ENCODE peak calls at places on chromosomes 7 and 10, in ten cellular contexts. D, F, N, I, A, X, K, Q, B and W are unnamed samples.

GRCh38 chr7:27423290-27423689 is 180.7 kb downstream of the EVX1 start:
- DNase-seq in I (peak), A (no peak), X (no peak), Q (no peak), F (peak), B (no peak), D (no peak), K (no peak), N (peak), W (no peak)

GRCh38 chr10:114477285-114477684 is 73.0 kb upstream of the AFAP1L2 start:
- DNase-seq in B (no peak), Q (no peak), X (no peak), K (no peak), F (no peak), I (peak), D (peak), N (peak), A (no peak), W (no peak)

GRCh38 chr10:8584666-8585065 is 530.2 kb downstream of the GATA3 start:
- DNase-seq in I (no peak), B (no peak), F (no peak), A (no peak), X (no peak), D (no peak), Q (no peak), N (no peak), K (no peak), W (no peak)

GRCh38 chr7:99399597-99399996 is 8.8 kb downstream of the PDAP1 start:
- DNase-seq in D (no peak), I (no peak), F (no peak), N (no peak), X (no peak), K (no peak), B (no peak), Q (no peak), A (no peak), W (no peak)

GRCh38 chr10:78755075-78755695 is 313.6 kb upstream of the ZMIZ1 start:
- DNase-seq in D (no peak), I (no peak), K (peak), N (no peak), X (no peak), Q (peak), A (no peak), B (no peak), F (no peak), W (no peak)

GRCh38 chr10:116694253-116694926 is 48.0 kb downstream of the HSPA12A start:
- DNase-seq in A (peak), D (no peak), I (no peak), N (no peak), K (no peak), B (no peak), X (no peak), F (no peak), Q (peak), W (no peak)

GRCh38 chr7:974820-975681 is at the start of gene COX19:
- DNase-seq in D (peak), F (peak), N (peak), Q (peak), X (peak), A (peak), I (peak), B (peak), K (peak), W (peak)

GRCh38 chr7:94004024-94004945 is at the start of gene BET1:
- DNase-seq in K (peak), N (peak), D (peak), F (peak), X (peak), Q (peak), I (peak), B (peak), A (peak), W (peak)

GRCh38 chr10:32981760-32982159 is 23.7 kb upstream of the ITGB1 start:
- DNase-seq in K (no peak), Q (no peak), F (peak), D (peak), B (no peak), N (no peak), X (no peak), A (no peak), I (peak), W (no peak)

GRCh38 chr10:47419421-47419820 is 35.3 kb upstream of the ZNF488 start:
- DNase-seq in F (no peak), X (no peak), I (no peak), K (no peak), B (no peak), A (no peak), Q (no peak), D (no peak), N (no peak), W (no peak)

GRCh38 chr7:70183278-70183677 is 585.0 kb downstream of the AUTS2 start:
- DNase-seq in A (no peak), X (no peak), D (no peak), N (no peak), K (no peak), F (no peak), Q (peak), B (no peak), I (no peak), W (no peak)

GRCh38 chr10:14450041-14450491 is 119.3 kb upstream of the FRMD4A start:
- DNase-seq in D (peak), F (peak), K (no peak), B (no peak), X (no peak), A (no peak), N (no peak), I (no peak), Q (no peak), W (no peak)

GRCh38 chr10:109239371-109239770 is 683.9 kb downstream of the XPNPEP1 start:
- DNase-seq in B (no peak), D (no peak), A (no peak), Q (no peak), F (no peak), N (no peak), X (no peak), K (no peak), I (no peak), W (no peak)

GRCh38 chr10:103276941-103277712 is at the start of gene INA:
- DNase-seq in N (no peak), K (peak), X (no peak), B (peak), Q (peak), A (peak), D (no peak), I (peak), F (no peak), W (peak)

GRCh38 chr10:19828278-19829049 is 12.2 kb downstream of the PLXDC2 start:
- DNase-seq in K (no peak), F (no peak), D (no peak), B (no peak), Q (peak), A (peak), I (peak), X (no peak), N (no peak), W (no peak)

GRCh38 chr7:33596694-33597093 is 308.6 kb upstream of the BMPER start:
- DNase-seq in A (no peak), I (peak), F (no peak), D (no peak), Q (no peak), N (no peak), B (no peak), K (no peak), X (no peak), W (no peak)

GRCh38 chr7:20219446-20220292 is 2.5 kb upstream of the MACC1 start:
- DNase-seq in Q (no peak), B (peak), I (peak), A (peak), K (no peak), N (peak), F (peak), D (peak), X (peak), W (no peak)

GRCh38 chr7:36153571-36154097 is 580 bp downstream of the EEPD1 start:
- DNase-seq in A (peak), I (no peak), X (no peak), F (no peak), Q (no peak), K (no peak), N (no peak), D (no peak), B (no peak), W (peak)

GRCh38 chr10:119817991-119818888 is 54.4 kb downstream of the MCMBP start:
- DNase-seq in B (peak), N (peak), K (peak), I (peak), D (peak), X (peak), Q (peak), A (peak), F (peak), W (no peak)

GRCh38 chr10:100996678-100997363 is 2.8 kb upstream of the LZTS2 start:
- DNase-seq in F (peak), B (no peak), D (no peak), K (peak), N (no peak), Q (peak), I (no peak), X (no peak), A (peak), W (peak)

GRCh38 chr10:31920538-31920937 is 8.1 kb downstream of the ARHGAP12 start:
- DNase-seq in N (no peak), X (no peak), Q (no peak), K (no peak), F (no peak), D (no peak), B (no peak), I (no peak), A (no peak), W (no peak)

GRCh38 chr7:81662531-81662930 is 107.3 kb downstream of the HGF start:
- DNase-seq in K (no peak), N (no peak), F (no peak), X (no peak), Q (no peak), B (no peak), D (no peak), A (no peak), I (no peak), W (no peak)

GRCh38 chr10:71801357-71801756 is 28.0 kb upstream of the VSIR start:
- DNase-seq in A (no peak), Q (no peak), X (no peak), F (no peak), N (no peak), D (no peak), B (no peak), I (no peak), K (no peak), W (no peak)

GRCh38 chr10:32105782-32106382 is 49.7 kb upstream of the KIF5B start:
- DNase-seq in A (no peak), N (no peak), K (no peak), I (no peak), D (no peak), X (no peak), B (no peak), F (no peak), Q (no peak), W (no peak)

GRCh38 chr7:35286422-35286821 is 32.5 kb upstream of the TBX20 start:
- DNase-seq in D (peak), A (no peak), K (no peak), B (no peak), N (no peak), X (no peak), Q (no peak), I (peak), F (no peak), W (no peak)

GRCh38 chr7:35450456-35450855 is 196.6 kb upstream of the TBX20 start:
- DNase-seq in K (no peak), X (no peak), I (no peak), N (no peak), D (no peak), F (no peak), B (no peak), A (no peak), Q (no peak), W (no peak)

GRCh38 chr7:30159153-30159552 is 24.4 kb downstream of the MTURN start:
- DNase-seq in X (no peak), Q (no peak), N (no peak), K (no peak), B (no peak), F (no peak), I (no peak), A (no peak), D (no peak), W (no peak)

GRCh38 chr10:22321831-22322662 is 1.1 kb downstream of the BMI1 start:
- DNase-seq in A (peak), F (no peak), B (no peak), K (peak), X (peak), I (no peak), D (no peak), Q (peak), N (no peak), W (no peak)

GRCh38 chr7:150448789-150449147 is 1.7 kb upstream of the GIMAP8 start:
- DNase-seq in D (peak), A (peak), N (peak), F (peak), I (peak), K (peak), B (peak), X (peak), Q (peak), W (peak)

GRCh38 chr10:113469796-113470195 is 83.1 kb upstream of the HABP2 start:
- DNase-seq in I (no peak), D (no peak), N (no peak), X (no peak), B (no peak), K (no peak), F (no peak), A (no peak), Q (no peak), W (no peak)
- H3K4me3 ChIP-seq in I (no peak), D (no peak), N (no peak), X (no peak), B (no peak), K (no peak), F (no peak), A (no peak), Q (no peak), W (no peak)

GRCh38 chr10:124547651-124548168 is 86.1 kb downstream of the LHPP start:
- DNase-seq in N (no peak), F (no peak), X (no peak), A (no peak), D (no peak), Q (no peak), B (no peak), K (peak), I (no peak), W (no peak)
- H3K4me3 ChIP-seq in N (no peak), F (no peak), X (no peak), A (no peak), D (no peak), Q (no peak), B (no peak), K (no peak), I (no peak), W (no peak)

DNA sequence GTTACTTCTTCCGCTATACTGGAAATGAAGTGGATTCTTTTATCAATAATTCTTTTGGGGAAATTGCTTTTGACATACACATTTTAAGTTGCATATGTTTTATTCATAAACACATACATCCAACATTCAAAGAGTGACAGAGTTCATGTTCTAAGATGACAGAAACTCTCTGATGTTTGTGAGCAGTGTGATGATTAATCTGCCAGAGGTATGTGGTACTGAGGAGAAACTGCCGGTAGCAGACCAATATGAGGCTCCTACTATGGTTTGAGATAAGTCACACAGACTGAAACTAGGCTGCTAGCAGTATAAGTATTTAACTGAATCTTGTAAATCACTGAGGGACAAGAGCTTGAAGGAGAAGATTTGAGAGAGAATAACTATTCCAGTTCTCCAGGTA is 524.1 kb upstream of the SEMA3D start:
- DNase-seq in D (no peak), K (no peak), I (no peak), X (no peak), F (no peak), A (no peak), B (no peak), Q (no peak), N (no peak), W (no peak)
- H3K4me3 ChIP-seq in D (no peak), K (no peak), I (no peak), X (no peak), F (no peak), A (no peak), B (no peak), Q (no peak), N (no peak), W (no peak)

GRCh38 chr7:128910569-128910945 is at the start of gene KCP:
- DNase-seq in Q (peak), A (no peak), X (peak), I (no peak), B (no peak), K (peak), N (no peak), F (no peak), D (no peak), W (no peak)
- H3K4me3 ChIP-seq in Q (peak), A (peak), X (peak), I (peak), B (peak), K (no peak), N (peak), F (peak), D (peak), W (no peak)

GRCh38 chr7:7820939-7821338 is 102.5 kb upstream of the RPA3 start:
- DNase-seq in D (no peak), K (no peak), F (no peak), I (peak), X (no peak), Q (peak), A (peak), B (no peak), N (no peak), W (no peak)
- H3K4me3 ChIP-seq in D (no peak), K (no peak), F (no peak), I (no peak), X (no peak), Q (no peak), A (peak), B (no peak), N (no peak), W (no peak)

DNA sequence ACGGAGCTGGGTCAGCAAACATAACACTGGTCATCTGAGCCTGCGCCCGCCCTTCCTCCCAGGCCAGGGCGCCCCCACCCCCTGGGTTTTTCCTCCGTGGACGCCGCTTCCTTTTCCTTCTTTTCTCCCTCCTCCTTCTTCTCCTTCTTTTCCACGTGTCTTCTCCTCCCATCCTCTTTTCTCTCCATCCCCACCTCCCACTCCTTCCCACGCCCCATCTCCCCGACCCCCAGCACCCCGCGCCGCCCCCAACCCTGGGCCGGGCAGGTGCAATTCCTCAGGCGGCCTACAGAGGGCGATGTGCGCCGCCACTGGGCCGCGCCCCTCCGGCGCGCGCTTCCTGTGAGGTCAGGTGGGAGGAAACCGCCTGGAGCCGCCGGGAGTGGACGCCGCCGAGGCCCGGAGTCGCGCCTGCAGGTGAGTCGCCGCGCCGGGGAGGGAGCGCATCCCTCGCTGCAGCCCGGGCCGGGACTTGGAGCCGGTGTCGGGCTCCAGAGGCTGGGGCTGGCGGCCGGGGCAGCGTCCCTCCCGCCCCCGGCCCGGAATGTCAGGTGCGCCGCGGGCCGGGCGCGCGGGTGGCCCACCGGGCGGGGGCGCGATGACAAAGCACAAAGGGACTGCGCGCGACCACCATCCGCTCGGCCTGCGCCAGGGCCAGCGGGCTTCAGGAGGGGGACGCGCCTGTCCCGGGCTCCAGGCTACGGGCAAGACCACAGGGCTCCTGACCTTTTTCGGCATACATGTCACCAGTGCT is at the start of gene FAM241B:
- DNase-seq in N (peak), D (no peak), K (peak), X (peak), I (peak), F (peak), Q (peak), B (peak), A (peak), W (peak)
- H3K4me3 ChIP-seq in N (peak), D (peak), K (peak), X (peak), I (no peak), F (peak), Q (peak), B (peak), A (peak), W (peak)

GRCh38 chr10:1638889-1639418 is 98.4 kb downstream of the ADARB2 start:
- DNase-seq in D (no peak), X (no peak), B (no peak), K (no peak), Q (no peak), N (no peak), F (peak), I (no peak), A (no peak), W (no peak)
- H3K4me3 ChIP-seq in D (no peak), X (no peak), B (no peak), K (no peak), Q (no peak), N (no peak), F (no peak), I (no peak), A (no peak), W (no peak)